ENCODE peak calls at places on chromosome 3, in eight cellular contexts. G is HFF-Myc; X is aorta; R is activated naive CD4-positive, alpha-beta T cell; E is effector CD4-positive, alpha-beta T cell; K is choroid plexus epithelial cell; V is cardiac septum; M is GM03348. O is an unnamed sample.

GRCh38 chr3:64224826-64225606 is at the start of gene PRICKLE2:
- DNase-seq in K (peak; percentile 94), R (no peak), X (peak; percentile 91), M (peak; percentile 84), E (no peak), G (peak; percentile 76), V (peak; percentile 83), O (no peak)

GRCh38 chr3:196398782-196399181 is 33.4 kb downstream of the UBXN7 start:
- DNase-seq in V (no peak), G (no peak), R (no peak), E (no peak), M (no peak), X (no peak), K (no peak), O (no peak)

GRCh38 chr3:22713936-22714335 is 489.2 kb upstream of the UBE2E2 start:
- DNase-seq in M (peak; percentile 48), X (no peak), R (no peak), K (peak; percentile 93), E (no peak), V (no peak), G (no peak), O (no peak)

GRCh38 chr3:23999012-23999641 is 54.0 kb downstream of the NR1D2 start:
- DNase-seq in K (peak; percentile 71), M (peak; percentile 65), X (peak; percentile 76), V (no peak), R (peak; percentile 3), E (peak; percentile 38), G (peak; percentile 47), O (no peak)

GRCh38 chr3:105987809-105988208 is 119.0 kb upstream of the CBLB start:
- DNase-seq in R (no peak), X (no peak), K (no peak), E (no peak), G (no peak), M (no peak), V (no peak), O (no peak)

GRCh38 chr3:33153782-33154181 is 40.0 kb downstream of the CRTAP start:
- DNase-seq in K (no peak), E (no peak), V (no peak), X (no peak), M (no peak), R (no peak), G (no peak), O (no peak)

GRCh38 chr3:122940628-122941086 is 86.9 kb downstream of the SEMA5B start:
- DNase-seq in X (no peak), G (no peak), M (no peak), E (no peak), V (no peak), K (peak; percentile 19), R (no peak), O (no peak)

GRCh38 chr3:172201136-172201989 is 162.0 kb downstream of the FNDC3B start:
- DNase-seq in K (peak; percentile 90), G (no peak), V (peak; percentile 90), E (no peak), X (peak; percentile 89), R (no peak), M (peak; percentile 63), O (no peak)

GRCh38 chr3:194270627-194271458 is 80.3 kb downstream of the CPN2 start:
- DNase-seq in G (no peak), E (no peak), V (peak; percentile 94), M (peak; percentile 49), X (peak; percentile 94), K (peak; percentile 78), R (no peak), O (no peak)

GRCh38 chr3:196502775-196503181 is 790 bp downstream of the RNF168 start:
- DNase-seq in K (peak; percentile 88), V (peak; percentile 80), R (peak; percentile 6), M (peak; percentile 81), X (peak; percentile 74), E (peak; percentile 53), G (peak; percentile 57), O (peak; percentile 30)

GRCh38 chr3:14138878-14139659 is 14.2 kb downstream of the TMEM43 start:
- DNase-seq in G (no peak), R (no peak), M (no peak), X (no peak), K (no peak), E (no peak), V (peak; percentile 60), O (no peak)

GRCh38 chr3:50210510-50211367 is 5.7 kb downstream of the SLC38A3 start:
- DNase-seq in E (no peak), R (no peak), X (no peak), G (no peak), V (no peak), K (no peak), M (no peak), O (no peak)

GRCh38 chr3:186932281-186933181 is 2.2 kb downstream of the ST6GAL1 start:
- DNase-seq in R (no peak), G (no peak), E (no peak), X (no peak), K (peak; percentile 28), M (no peak), V (no peak), O (no peak)

GRCh38 chr3:157135671-157136396 is 24.1 kb downstream of the CCNL1 start:
- DNase-seq in R (no peak), K (peak; percentile 77), E (no peak), V (no peak), M (peak; percentile 39), G (no peak), X (no peak), O (no peak)

GRCh38 chr3:59407425-59407824 is 357.6 kb upstream of the CFAP20DC start:
- DNase-seq in G (no peak), E (no peak), M (no peak), R (no peak), X (no peak), V (no peak), K (no peak), O (no peak)

GRCh38 chr3:131903988-131904415 is 130.8 kb downstream of the CPNE4 start:
- DNase-seq in E (no peak), R (no peak), K (peak; percentile 92), M (peak; percentile 82), G (peak; percentile 79), V (no peak), X (peak; percentile 43), O (no peak)

GRCh38 chr3:174275336-174275735 is 583.8 kb upstream of the NAALADL2 start:
- DNase-seq in G (no peak), X (no peak), V (no peak), M (no peak), R (no peak), E (no peak), K (no peak), O (no peak)

GRCh38 chr3:188296761-188297689 is 143.1 kb downstream of the LPP start:
- DNase-seq in X (no peak), M (peak; percentile 56), R (no peak), V (no peak), G (no peak), E (no peak), K (peak; percentile 85), O (no peak)

GRCh38 chr3:172218350-172219323 is 179.3 kb downstream of the FNDC3B start:
- DNase-seq in G (no peak), X (no peak), E (no peak), K (peak; percentile 65), V (no peak), R (no peak), M (no peak), O (no peak)

GRCh38 chr3:25537476-25537875 is 109.4 kb downstream of the RARB start:
- DNase-seq in K (no peak), E (no peak), X (no peak), V (no peak), R (no peak), M (no peak), G (no peak), O (no peak)

GRCh38 chr3:184873136-184873535 is 61.2 kb downstream of the VPS8 start:
- DNase-seq in K (no peak), G (no peak), R (no peak), E (no peak), X (no peak), M (no peak), V (no peak), O (no peak)

GRCh38 chr3:108505811-108506210 is 4.6 kb downstream of the MYH15 start:
- DNase-seq in M (no peak), G (no peak), V (no peak), E (no peak), K (peak; percentile 10), X (no peak), R (no peak), O (no peak)

GRCh38 chr3:132911741-132912415 is 126.3 kb upstream of the TMEM108 start:
- DNase-seq in X (no peak), V (no peak), R (no peak), E (no peak), M (no peak), G (no peak), K (peak; percentile 31), O (no peak)

GRCh38 chr3:122800031-122800430 is 5.2 kb downstream of the SLC49A4 start:
- DNase-seq in E (no peak), R (no peak), K (no peak), G (no peak), V (no peak), X (no peak), M (no peak), O (no peak)

GRCh38 chr3:104359546-104359945 is 1007.2 kb upstream of the ALCAM start:
- DNase-seq in X (no peak), E (no peak), R (no peak), M (peak; percentile 72), G (peak; percentile 1), K (peak; percentile 96), V (no peak), O (no peak)

GRCh38 chr3:134307425-134307824 is 56.8 kb upstream of the RYK start:
- DNase-seq in G (no peak), M (no peak), K (no peak), X (no peak), V (no peak), E (no peak), R (no peak), O (no peak)

GRCh38 chr3:133930341-133930933 is 34.8 kb upstream of the RAB6B start:
- DNase-seq in V (no peak), M (peak; percentile 81), X (no peak), R (no peak), G (no peak), E (no peak), K (peak; percentile 93), O (no peak)

GRCh38 chr3:155494332-155494731 is 200.8 kb upstream of the STRIT1 start:
- DNase-seq in V (no peak), R (no peak), E (no peak), M (no peak), G (no peak), X (no peak), K (no peak), O (no peak)

GRCh38 chr3:19250959-19251610 is 102.8 kb downstream of the KCNH8 start:
- DNase-seq in K (no peak), E (no peak), X (no peak), V (no peak), R (no peak), M (no peak), G (no peak), O (no peak)

GRCh38 chr3:32239638-32240550 is 1.4 kb downstream of the CMTM8 start:
- DNase-seq in E (peak; percentile 38), M (no peak), R (no peak), X (no peak), K (peak; percentile 68), V (no peak), G (no peak), O (no peak)

GRCh38 chr3:80355144-80355543 is 587.3 kb upstream of the ROBO1 start:
- DNase-seq in E (no peak), X (no peak), R (no peak), K (peak; percentile 81), G (no peak), M (no peak), V (no peak), O (no peak)

GRCh38 chr3:121574449-121574848 is 6.7 kb downstream of the ARGFX start:
- DNase-seq in G (no peak), E (no peak), R (no peak), M (no peak), K (peak; percentile 56), X (no peak), V (no peak), O (no peak)

GRCh38 chr3:39808467-39809180 is 785 bp upstream of the MYRIP start:
- DNase-seq in M (peak; percentile 20), G (no peak), V (no peak), X (no peak), E (no peak), K (no peak), R (no peak), O (no peak)

GRCh38 chr3:63494646-63495045 is 157.8 kb upstream of the SNTN start:
- DNase-seq in K (no peak), X (no peak), E (no peak), V (no peak), M (no peak), G (no peak), R (no peak), O (no peak)

O was measured in NCI-H1048.